ENCODE peak calls at places on chromosomes 7 and 10, in ten cellular contexts. Y is ascending aorta, A is HCT116, C is adrenal gland, Q is foreskin fibroblast, K is fibroblast of the aortic adventitia, D is heart left ventricle, F is K562, B is IMR-90, V is A549. T is an unnamed sample.

GRCh38 chr10:72107325-72108003 is 19.1 kb upstream of the SPOCK2 start:
- DNase-seq in Y (no peak), F (no peak), D (no peak), C (no peak), A (no peak), B (no peak), K (no peak), V (peak; percentile 17), Q (no peak), T (no peak)

GRCh38 chr7:86768394-86768793 is 124.7 kb downstream of the GRM3 start:
- DNase-seq in Y (no peak), D (no peak), K (no peak), C (no peak), V (no peak), Q (no peak), B (no peak), F (no peak), A (no peak), T (no peak)

GRCh38 chr10:5563991-5564536 is 39.3 kb downstream of the CALML3 start:
- DNase-seq in C (no peak), A (no peak), Q (peak; percentile 67), K (no peak), B (peak; percentile 61), V (no peak), F (peak; percentile 42), D (no peak), Y (peak; percentile 69), T (no peak)

GRCh38 chr7:121623130-121623872 is 227.2 kb upstream of the FAM3C start:
- DNase-seq in Q (no peak), V (no peak), F (peak; percentile 15), D (no peak), B (no peak), K (peak; percentile 6), A (no peak), C (no peak), Y (no peak), T (no peak)

GRCh38 chr7:130721486-130722277 is 12.3 kb downstream of the KLF14 start:
- DNase-seq in D (peak; percentile 73), Y (peak; percentile 70), B (peak; percentile 69), C (peak; percentile 84), Q (peak; percentile 88), F (peak; percentile 86), K (peak; percentile 76), V (peak; percentile 35), A (peak; percentile 70), T (peak; percentile 80)

GRCh38 chr10:130743751-130744191 is 567.8 kb downstream of the TCERG1L start:
- DNase-seq in Q (no peak), V (no peak), C (no peak), D (no peak), Y (peak; percentile 21), A (no peak), K (no peak), B (no peak), F (no peak), T (no peak)

GRCh38 chr7:142956951-142957623 is 5.1 kb downstream of the KEL start:
- DNase-seq in Q (no peak), Y (no peak), A (peak; percentile 10), D (no peak), B (no peak), F (peak; percentile 77), K (peak; percentile 49), C (no peak), V (peak; percentile 18), T (no peak)

GRCh38 chr7:116582806-116583444 is 58.1 kb downstream of the CAV1 start:
- DNase-seq in K (peak; percentile 90), D (peak; percentile 68), C (no peak), F (no peak), A (no peak), B (peak; percentile 80), V (no peak), Q (peak; percentile 91), Y (peak; percentile 86), T (no peak)

GRCh38 chr7:151936207-151936606 is 20.0 kb upstream of the GALNTL5 start:
- DNase-seq in F (no peak), B (no peak), Q (no peak), D (no peak), C (no peak), Y (peak; percentile 2), A (no peak), K (no peak), V (no peak), T (no peak)

GRCh38 chr7:96212474-96212873 is 109.4 kb downstream of the SLC25A13 start:
- DNase-seq in F (no peak), B (no peak), V (no peak), A (no peak), Q (no peak), Y (no peak), K (no peak), C (no peak), D (no peak), T (no peak)
- TF ChIP-seq CTCF in F (no peak), B (no peak), V (no peak), A (no peak), Q (no peak), Y (no peak), K (no peak), C (no peak), D (no peak), T (no peak)

DNA sequence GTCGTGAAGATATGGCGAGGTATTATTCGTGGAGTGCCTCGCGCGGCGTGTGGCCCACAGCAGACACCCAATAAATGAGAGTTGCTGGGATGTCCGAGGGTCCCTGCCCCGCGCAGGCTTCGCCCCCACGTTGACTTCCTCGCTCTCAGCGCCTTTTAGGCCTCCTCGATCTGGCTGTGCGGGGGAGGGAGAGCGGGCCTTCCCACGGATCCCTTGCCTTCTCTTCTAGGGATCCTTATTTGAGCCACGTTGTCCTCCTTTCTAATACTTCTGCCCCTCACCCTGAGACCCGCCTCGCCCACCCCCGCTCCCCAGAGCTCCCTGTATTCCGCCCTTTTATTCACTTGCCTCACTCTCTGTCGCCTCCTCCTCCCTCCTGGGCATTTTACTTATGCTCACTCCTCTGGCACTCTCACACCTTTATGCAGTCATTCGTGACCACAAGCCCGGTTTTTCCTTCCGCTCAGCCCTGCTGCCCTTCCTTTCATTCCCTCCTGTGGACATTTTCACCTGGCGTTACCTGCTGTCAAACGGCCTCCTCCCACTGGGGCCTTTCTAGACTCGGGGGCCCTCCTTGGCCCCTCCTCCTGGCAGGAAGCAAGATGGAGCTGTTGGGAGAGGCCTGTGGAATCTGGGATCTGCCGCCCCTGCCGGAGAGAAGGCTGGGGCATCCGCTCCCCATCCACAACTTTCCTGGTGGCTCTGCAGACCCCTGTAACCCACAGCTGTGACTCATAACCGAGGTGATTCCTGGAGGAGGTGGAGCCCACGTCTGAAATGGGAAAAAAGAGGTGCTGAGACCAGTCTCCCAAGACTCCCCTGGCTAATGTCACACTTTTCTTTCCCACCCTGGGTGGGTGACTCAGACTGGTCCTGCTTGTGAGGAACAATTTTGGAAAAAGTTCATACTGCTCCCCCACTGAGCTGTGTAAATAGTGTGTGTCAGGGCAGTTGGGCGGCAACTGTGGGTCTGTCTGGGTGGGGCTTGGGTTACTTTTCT is 1.0 kb downstream of the VCL start:
- DNase-seq in V (peak; percentile 86), D (peak; percentile 70), C (peak; percentile 47), Q (peak; percentile 89), A (peak; percentile 34), F (peak; percentile 71), K (peak; percentile 89), B (peak; percentile 86), Y (peak; percentile 86), T (peak; percentile 71)
- TF ChIP-seq CTCF in V (peak; percentile 26), D (peak; percentile 41), C (no peak), Q (peak; percentile 65), A (peak; percentile 54), F (peak; percentile 22), K (peak; percentile 76), B (peak; percentile 55), Y (peak; percentile 37), T (no peak)

GRCh38 chr7:16916111-16916639 is 34.4 kb upstream of the AGR3 start:
- DNase-seq in F (peak; percentile 18), Q (peak; percentile 81), D (no peak), Y (no peak), V (no peak), B (peak; percentile 89), K (peak; percentile 67), C (no peak), A (no peak), T (no peak)

GRCh38 chr7:16912540-16912939 is 30.8 kb upstream of the AGR3 start:
- DNase-seq in V (no peak), F (no peak), D (no peak), Q (no peak), A (no peak), K (no peak), B (no peak), C (no peak), Y (no peak), T (no peak)

GRCh38 chr7:16915405-16915804 is 33.6 kb upstream of the AGR3 start:
- DNase-seq in Q (peak; percentile 88), Y (no peak), V (no peak), B (peak; percentile 91), C (no peak), F (no peak), D (no peak), A (peak; percentile 3), K (peak; percentile 76), T (no peak)

GRCh38 chr7:16914771-16915170 is 33.0 kb upstream of the AGR3 start:
- DNase-seq in F (no peak), V (no peak), Q (no peak), C (no peak), Y (no peak), A (no peak), B (no peak), D (no peak), K (no peak), T (no peak)

DNA sequence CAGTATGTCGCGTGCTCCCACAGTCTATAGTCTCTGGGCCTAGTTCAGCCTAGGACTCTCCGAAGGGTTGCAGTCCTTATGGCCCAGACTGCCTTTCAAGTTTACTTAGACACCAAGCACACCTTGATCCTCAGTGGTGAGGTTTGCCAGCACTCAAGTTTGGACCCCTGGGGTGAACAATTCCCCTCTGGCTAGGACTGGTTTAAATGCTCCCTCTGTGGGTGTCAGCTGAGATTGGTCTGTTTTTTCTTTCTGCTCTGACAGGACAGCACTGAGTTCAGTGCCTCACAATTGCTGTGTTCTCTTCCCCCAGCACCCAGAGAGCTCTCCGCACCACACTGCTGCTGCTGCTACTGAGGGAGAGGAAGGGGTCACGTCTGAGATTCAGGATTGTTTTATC is 31.9 kb upstream of the AGR3 start:
- DNase-seq in A (no peak), K (no peak), B (no peak), D (no peak), Y (no peak), V (no peak), C (no peak), F (no peak), Q (no peak), T (no peak)
- TF ChIP-seq CTCF in A (no peak), K (no peak), B (no peak), D (no peak), Y (no peak), V (no peak), C (no peak), F (no peak), Q (no peak), T (no peak)

GRCh38 chr10:99276848-99277486 is 41.3 kb upstream of the HPSE2 start:
- DNase-seq in Q (peak; percentile 54), D (no peak), B (peak; percentile 2), F (peak; percentile 23), Y (no peak), A (peak; percentile 46), V (peak; percentile 13), C (no peak), K (peak; percentile 7), T (no peak)
- TF ChIP-seq CTCF in Q (peak; percentile 31), D (no peak), B (peak; percentile 41), F (peak; percentile 63), Y (no peak), A (peak; percentile 86), V (peak; percentile 80), C (no peak), K (no peak), T (peak; percentile 73)

GRCh38 chr7:112069879-112070321 is 136.3 kb downstream of the DOCK4 start:
- DNase-seq in Q (peak; percentile 63), B (peak; percentile 46), D (no peak), C (no peak), Y (no peak), V (no peak), F (no peak), K (no peak), A (no peak), T (no peak)
- TF ChIP-seq CTCF in Q (no peak), B (no peak), D (no peak), C (no peak), Y (no peak), V (no peak), F (no peak), K (no peak), A (no peak), T (no peak)

T was measured in endothelial cell.